ENCODE peak calls at places on chromosomes 11 and 22, in four cellular contexts. C is stimulated activated CD4-positive, alpha-beta T cell treated with anti-CD3 and anti-CD28 coated beads, Interleukin-4, amount 100 ng/mL, for 4 hours; R is ELF-1; W is endothelial cell. D is an unnamed sample.

GRCh38 chr22:50530280-50530856 is 556 bp upstream of the TYMP start:
- DNase-seq in C (no peak), R (no peak), W (no peak), D (peak)

GRCh38 chr11:61061081-61061826 is 41.0 kb upstream of the CD5 start:
- DNase-seq in C (peak), R (no peak), W (no peak), D (peak)

GRCh38 chr22:44753189-44754042 is 1.0 kb downstream of the ARHGAP8 start:
- DNase-seq in C (no peak), R (peak), W (no peak), D (no peak)

GRCh38 chr11:12508151-12508740 is 130.9 kb downstream of the PARVA start:
- DNase-seq in C (no peak), R (no peak), W (no peak), D (no peak)

GRCh38 chr22:37053310-37054077 is 2.0 kb downstream of the KCTD17 start:
- DNase-seq in C (no peak), R (no peak), W (no peak), D (no peak)

GRCh38 chr11:76291576-76292526 is 85.5 kb upstream of the WNT11 start:
- DNase-seq in C (no peak), R (peak), W (no peak), D (no peak)

GRCh38 chr22:43823353-43823908 is 11.3 kb upstream of the EFCAB6 start:
- DNase-seq in C (no peak), R (no peak), W (no peak), D (peak)

GRCh38 chr11:80841716-80842115 is 1400.9 kb upstream of the TENM4 start:
- DNase-seq in C (no peak), R (no peak), W (no peak), D (no peak)

GRCh38 chr11:62552931-62553838 is 6.6 kb upstream of the AHNAK start:
- DNase-seq in C (no peak), R (peak), W (peak), D (peak)

GRCh38 chr11:24357620-24358386 is 139.1 kb upstream of the LUZP2 start:
- DNase-seq in C (no peak), R (no peak), W (no peak), D (no peak)

GRCh38 chr11:118634435-118635236 is 27.2 kb downstream of the PHLDB1 start:
- DNase-seq in C (no peak), R (peak), W (peak), D (peak)

GRCh38 chr22:19691721-19692341 is 22.5 kb upstream of the SEPTIN5 start:
- DNase-seq in C (no peak), R (peak), W (no peak), D (peak)

GRCh38 chr11:36249271-36249670 is 40.0 kb downstream of the COMMD9 start:
- DNase-seq in C (no peak), R (no peak), W (no peak), D (no peak)

GRCh38 chr22:30336752-30337460 is 10.2 kb upstream of the TBC1D10A start:
- DNase-seq in C (no peak), R (no peak), W (no peak), D (no peak)

GRCh38 chr11:93133710-93134109 is 64.1 kb downstream of the SLC36A4 start:
- DNase-seq in C (no peak), R (no peak), W (no peak), D (no peak)

GRCh38 chr11:45366196-45366595 is 80.1 kb upstream of the SYT13 start:
- DNase-seq in C (no peak), R (no peak), W (no peak), D (no peak)

GRCh38 chr11:11981364-11981763 is 27.1 kb downstream of the DKK3 start:
- DNase-seq in C (no peak), R (no peak), W (no peak), D (no peak)

GRCh38 chr11:3849297-3849874 is 6.1 kb upstream of the STIM1 start:
- DNase-seq in C (no peak), R (no peak), W (peak), D (no peak)

GRCh38 chr11:118843518-118843917 is 40.2 kb upstream of the CXCR5 start:
- DNase-seq in C (no peak), R (no peak), W (no peak), D (no peak)

GRCh38 chr11:127345819-127346459 is 345.4 kb upstream of the KIRREL3 start:
- DNase-seq in C (peak), R (peak), W (peak), D (peak)

GRCh38 chr11:19832166-19832750 is 119.6 kb downstream of the NAV2 start:
- DNase-seq in C (no peak), R (no peak), W (no peak), D (no peak)

GRCh38 chr11:76704171-76704948 is 33.8 kb upstream of the LRRC32 start:
- DNase-seq in C (no peak), R (peak), W (no peak), D (peak)

GRCh38 chr11:119205574-119206511 is at the start of gene CBL:
- DNase-seq in C (peak), R (peak), W (peak), D (peak)

GRCh38 chr22:46968848-46969247 is 206.4 kb downstream of the TBC1D22A start:
- DNase-seq in C (no peak), R (no peak), W (no peak), D (no peak)

GRCh38 chr11:69262918-69263735 is 30.8 kb upstream of the MYEOV start:
- DNase-seq in C (no peak), R (no peak), W (no peak), D (no peak)

GRCh38 chr11:33949201-33949913 is 57.5 kb upstream of the LMO2 start:
- DNase-seq in C (no peak), R (no peak), W (no peak), D (no peak)

GRCh38 chr11:10654211-10655150 is 39.1 kb downstream of the IRAG1 start:
- DNase-seq in C (no peak), R (no peak), W (peak), D (no peak)

GRCh38 chr11:44601471-44602370 is 36.3 kb downstream of the CD82 start:
- DNase-seq in C (peak), R (no peak), W (no peak), D (no peak)

GRCh38 chr11:113289341-113290187 is 24.8 kb upstream of the TTC12 start:
- DNase-seq in C (peak), R (peak), W (peak), D (peak)

GRCh38 chr11:11624926-11625325 is 3.1 kb upstream of the GALNT18 start:
- DNase-seq in C (no peak), R (no peak), W (no peak), D (no peak)

GRCh38 chr22:47798229-47798628 is 1035.8 kb downstream of the TBC1D22A start:
- DNase-seq in C (no peak), R (no peak), W (no peak), D (no peak)